ENCODE peak calls at places on chromosomes 1 and 21, in four cellular contexts. One of them, this sample, is unnamed.

GRCh38 chr1:101043776-101044175 is 18.2 kb upstream of the DPH5 start:
- DNase-seq in adrenal gland: no peak
- DNase-seq in fibroblast of pulmonary artery: peak; percentile 55
- DNase-seq in A549: no peak
- DNase-seq in this sample: peak; percentile 56

GRCh38 chr1:22794691-22795090 is 84.1 kb downstream of the EPHB2 start:
- DNase-seq in adrenal gland: no peak
- DNase-seq in fibroblast of pulmonary artery: no peak
- DNase-seq in A549: no peak
- DNase-seq in this sample: no peak

GRCh38 chr1:26538480-26539412 is 9.2 kb downstream of the RPS6KA1 start:
- DNase-seq in adrenal gland: peak; percentile 46
- DNase-seq in fibroblast of pulmonary artery: peak; percentile 59
- DNase-seq in A549: peak; percentile 51
- DNase-seq in this sample: peak; percentile 49

GRCh38 chr1:86156571-86157455 is at the start of gene COL24A1:
- DNase-seq in adrenal gland: no peak
- DNase-seq in fibroblast of pulmonary artery: peak; percentile 53
- DNase-seq in A549: no peak
- DNase-seq in this sample: peak; percentile 66

GRCh38 chr1:115753371-115753770 is 15.1 kb downstream of the CASQ2 start:
- DNase-seq in adrenal gland: no peak
- DNase-seq in fibroblast of pulmonary artery: no peak
- DNase-seq in A549: no peak
- DNase-seq in this sample: no peak

GRCh38 chr1:110645962-110646735 is 28.6 kb downstream of the KCNA3 start:
- DNase-seq in adrenal gland: no peak
- DNase-seq in fibroblast of pulmonary artery: peak; percentile 34
- DNase-seq in A549: no peak
- DNase-seq in this sample: peak; percentile 10

GRCh38 chr1:30778979-30779293 is 21.4 kb upstream of the LAPTM5 start:
- DNase-seq in adrenal gland: no peak
- DNase-seq in fibroblast of pulmonary artery: no peak
- DNase-seq in A549: no peak
- DNase-seq in this sample: no peak

GRCh38 chr1:170530972-170531757 is 801 bp upstream of the GORAB start:
- DNase-seq in adrenal gland: peak; percentile 28
- DNase-seq in fibroblast of pulmonary artery: no peak
- DNase-seq in A549: no peak
- DNase-seq in this sample: peak; percentile 23

GRCh38 chr1:201758508-201759050 is 70.4 kb upstream of the IPO9 start:
- DNase-seq in adrenal gland: no peak
- DNase-seq in fibroblast of pulmonary artery: no peak
- DNase-seq in A549: no peak
- DNase-seq in this sample: no peak

GRCh38 chr21:37712204-37712934 is 203.9 kb downstream of the KCNJ6 start:
- DNase-seq in adrenal gland: peak; percentile 67
- DNase-seq in fibroblast of pulmonary artery: peak; percentile 80
- DNase-seq in A549: peak; percentile 27
- DNase-seq in this sample: peak; percentile 85

GRCh38 chr1:9687120-9687875 is 35.8 kb downstream of the PIK3CD start:
- DNase-seq in adrenal gland: peak; percentile 45
- DNase-seq in fibroblast of pulmonary artery: peak; percentile 42
- DNase-seq in A549: peak; percentile 57
- DNase-seq in this sample: peak; percentile 77

GRCh38 chr1:32886012-32886827 is at the start of gene HPCA:
- DNase-seq in adrenal gland: peak; percentile 68
- DNase-seq in fibroblast of pulmonary artery: peak; percentile 58
- DNase-seq in A549: peak; percentile 38
- DNase-seq in this sample: peak; percentile 57

GRCh38 chr1:220151454-220151853 is 57.5 kb downstream of the IARS2 start:
- DNase-seq in adrenal gland: no peak
- DNase-seq in fibroblast of pulmonary artery: peak; percentile 69
- DNase-seq in A549: no peak
- DNase-seq in this sample: peak; percentile 55

GRCh38 chr21:44547656-44548331 is 3.5 kb downstream of the KRTAP10-2 start:
- DNase-seq in adrenal gland: no peak
- DNase-seq in fibroblast of pulmonary artery: no peak
- DNase-seq in A549: no peak
- DNase-seq in this sample: no peak

GRCh38 chr1:187236145-187236544 is 407.4 kb downstream of the PLA2G4A start:
- DNase-seq in adrenal gland: no peak
- DNase-seq in fibroblast of pulmonary artery: no peak
- DNase-seq in A549: no peak
- DNase-seq in this sample: no peak

GRCh38 chr1:206684478-206685255 is at the start of gene MAPKAPK2:
- DNase-seq in adrenal gland: peak; percentile 85
- DNase-seq in fibroblast of pulmonary artery: peak; percentile 69
- DNase-seq in A549: peak; percentile 91
- DNase-seq in this sample: peak; percentile 67

GRCh38 chr1:25867210-25867991 is 8.1 kb downstream of the PAQR7 start:
- DNase-seq in adrenal gland: no peak
- DNase-seq in fibroblast of pulmonary artery: no peak
- DNase-seq in A549: no peak
- DNase-seq in this sample: no peak

GRCh38 chr1:43009274-43009673 is 50.6 kb upstream of the SLC2A1 start:
- DNase-seq in adrenal gland: no peak
- DNase-seq in fibroblast of pulmonary artery: no peak
- DNase-seq in A549: no peak
- DNase-seq in this sample: no peak

GRCh38 chr1:241357366-241358305 is 631 bp upstream of the RGS7 start:
- DNase-seq in adrenal gland: no peak
- DNase-seq in fibroblast of pulmonary artery: peak; percentile 4
- DNase-seq in A549: no peak
- DNase-seq in this sample: peak; percentile 0

GRCh38 chr1:44576456-44577150 is 97.7 kb downstream of the TMEM53 start:
- DNase-seq in adrenal gland: no peak
- DNase-seq in fibroblast of pulmonary artery: peak; percentile 11
- DNase-seq in A549: no peak
- DNase-seq in this sample: peak; percentile 66

GRCh38 chr1:118039170-118039569 is 109.6 kb downstream of the WDR3 start:
- DNase-seq in adrenal gland: no peak
- DNase-seq in fibroblast of pulmonary artery: no peak
- DNase-seq in A549: no peak
- DNase-seq in this sample: no peak

GRCh38 chr21:44485254-44485793 is 30.0 kb downstream of the LRRC3 start:
- DNase-seq in adrenal gland: peak; percentile 51
- DNase-seq in fibroblast of pulmonary artery: no peak
- DNase-seq in A549: peak; percentile 51
- DNase-seq in this sample: peak; percentile 20

GRCh38 chr1:26529655-26530539 is at the start of gene RPS6KA1:
- DNase-seq in adrenal gland: peak; percentile 66
- DNase-seq in fibroblast of pulmonary artery: peak; percentile 29
- DNase-seq in A549: peak; percentile 79
- DNase-seq in this sample: peak; percentile 19

GRCh38 chr21:38839370-38839681 is 33.6 kb downstream of the ETS2 start:
- DNase-seq in adrenal gland: no peak
- DNase-seq in fibroblast of pulmonary artery: no peak
- DNase-seq in A549: no peak
- DNase-seq in this sample: peak; percentile 72
- H3K4me3 ChIP-seq in adrenal gland: no peak overlapping the region
- H3K4me3 ChIP-seq in fibroblast of pulmonary artery: no peak overlapping the region
- H3K4me3 ChIP-seq in A549: no peak overlapping the region
- H3K4me3 ChIP-seq in this sample: no peak overlapping the region

GRCh38 chr1:215905493-215906095 is 338.5 kb downstream of the KCTD3 start:
- DNase-seq in adrenal gland: no peak
- DNase-seq in fibroblast of pulmonary artery: no peak
- DNase-seq in A549: no peak
- DNase-seq in this sample: no peak

DNA sequence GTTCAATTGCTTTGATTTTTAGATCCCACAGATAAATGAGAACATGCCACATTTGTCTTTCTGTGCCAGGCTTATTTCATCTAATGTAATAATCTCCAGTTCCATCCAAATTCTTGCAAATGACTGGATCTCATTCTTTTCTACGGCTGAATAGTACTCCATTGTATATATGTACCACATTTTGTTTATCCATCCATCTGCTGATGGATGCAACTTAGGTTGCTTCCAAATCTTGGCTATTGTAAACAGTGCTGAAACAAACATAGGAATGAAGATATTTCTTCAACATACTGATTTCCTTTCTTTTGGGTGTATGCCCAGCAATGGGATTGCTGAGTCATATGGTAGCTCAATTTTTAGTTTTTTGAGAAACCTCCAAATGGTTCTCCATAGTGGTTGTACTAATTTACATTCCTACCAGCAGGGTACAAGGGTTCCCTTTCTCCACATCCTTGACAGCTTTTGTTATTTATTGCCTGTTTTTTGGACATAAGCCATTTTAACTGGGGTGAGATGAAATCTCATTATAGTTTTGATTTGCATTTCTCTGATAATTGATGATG is 344.4 kb downstream of the KCTD3 start:
- DNase-seq in adrenal gland: no peak
- DNase-seq in fibroblast of pulmonary artery: peak; percentile 27
- DNase-seq in A549: no peak
- DNase-seq in this sample: peak; percentile 7
- TF ChIP-seq CTCF in adrenal gland: no peak
- TF ChIP-seq CTCF in fibroblast of pulmonary artery: no peak
- TF ChIP-seq CTCF in A549: no peak
- TF ChIP-seq CTCF in this sample: no peak

GRCh38 chr21:16071761-16072160 is 342.0 kb downstream of the USP25 start:
- DNase-seq in adrenal gland: no peak
- DNase-seq in fibroblast of pulmonary artery: no peak
- DNase-seq in A549: no peak
- DNase-seq in this sample: no peak

GRCh38 chr21:16071082-16071481 is 341.3 kb downstream of the USP25 start:
- DNase-seq in adrenal gland: no peak
- DNase-seq in fibroblast of pulmonary artery: peak; percentile 21
- DNase-seq in A549: no peak
- DNase-seq in this sample: peak; percentile 46

GRCh38 chr21:16072176-16072575 is 342.4 kb downstream of the USP25 start:
- DNase-seq in adrenal gland: no peak
- DNase-seq in fibroblast of pulmonary artery: no peak
- DNase-seq in A549: no peak
- DNase-seq in this sample: no peak

GRCh38 chr21:16069713-16070112 is 339.9 kb downstream of the USP25 start:
- DNase-seq in adrenal gland: no peak
- DNase-seq in fibroblast of pulmonary artery: no peak
- DNase-seq in A549: no peak
- DNase-seq in this sample: no peak

DNA sequence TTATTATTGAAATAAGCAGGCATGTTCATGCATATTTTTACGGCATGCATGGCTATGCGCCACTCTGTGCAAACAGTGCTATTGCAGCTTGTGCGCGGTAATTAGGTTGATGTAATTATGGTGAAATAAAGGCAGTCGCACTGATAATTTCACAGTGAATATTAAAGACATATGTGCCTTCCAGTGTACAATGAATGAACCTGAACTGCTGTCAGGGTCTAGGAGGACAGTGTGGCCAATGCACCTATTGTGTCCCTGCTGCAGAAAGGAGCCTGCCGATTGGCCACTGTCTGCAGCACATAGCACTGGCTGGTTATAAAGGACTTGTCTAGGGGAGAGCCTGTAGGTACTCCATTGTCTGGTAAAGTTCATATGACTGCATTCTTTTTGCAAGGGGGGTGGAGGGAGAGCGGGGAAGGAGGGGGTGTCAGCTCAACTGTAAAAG is 340.4 kb downstream of the USP25 start:
- DNase-seq in adrenal gland: no peak
- DNase-seq in fibroblast of pulmonary artery: no peak
- DNase-seq in A549: no peak
- DNase-seq in this sample: no peak
- H3K4me3 ChIP-seq in adrenal gland: no peak overlapping the region
- H3K4me3 ChIP-seq in fibroblast of pulmonary artery: no peak overlapping the region
- H3K4me3 ChIP-seq in A549: no peak overlapping the region
- H3K4me3 ChIP-seq in this sample: peak overlapping the region; percentile 54

GRCh38 chr1:63363014-63363413 is 4.4 kb upstream of the ALG6 start:
- DNase-seq in adrenal gland: no peak
- DNase-seq in fibroblast of pulmonary artery: no peak
- DNase-seq in A549: no peak
- DNase-seq in this sample: peak; percentile 27

GRCh38 chr1:63362578-63362977 is 4.8 kb upstream of the ALG6 start:
- DNase-seq in adrenal gland: no peak
- DNase-seq in fibroblast of pulmonary artery: no peak
- DNase-seq in A549: no peak
- DNase-seq in this sample: peak; percentile 13

GRCh38 chr1:63366915-63367217 is 561 bp upstream of the ALG6 start:
- DNase-seq in adrenal gland: no peak
- DNase-seq in fibroblast of pulmonary artery: no peak
- DNase-seq in A549: no peak
- DNase-seq in this sample: no peak

GRCh38 chr1:63368131-63368530 is 704 bp downstream of the ALG6 start:
- DNase-seq in adrenal gland: no peak
- DNase-seq in fibroblast of pulmonary artery: no peak
- DNase-seq in A549: no peak
- DNase-seq in this sample: peak; percentile 13

GRCh38 chr1:63367218-63368103 is at the start of gene ALG6:
- DNase-seq in adrenal gland: peak; percentile 95
- DNase-seq in fibroblast of pulmonary artery: peak; percentile 94
- DNase-seq in A549: peak; percentile 90
- DNase-seq in this sample: peak; percentile 95
- TF ChIP-seq CTCF in adrenal gland: no peak
- TF ChIP-seq CTCF in fibroblast of pulmonary artery: no peak
- TF ChIP-seq CTCF in A549: no peak
- TF ChIP-seq CTCF in this sample: no peak

GRCh38 chr1:205432116-205432515 is 10.3 kb upstream of the LEMD1 start:
- DNase-seq in adrenal gland: no peak
- DNase-seq in fibroblast of pulmonary artery: no peak
- DNase-seq in A549: no peak
- DNase-seq in this sample: no peak

GRCh38 chr1:205430631-205431305 is 8.9 kb upstream of the LEMD1 start:
- DNase-seq in adrenal gland: peak; percentile 68
- DNase-seq in fibroblast of pulmonary artery: peak; percentile 61
- DNase-seq in A549: peak; percentile 44
- DNase-seq in this sample: peak; percentile 58

GRCh38 chr1:205424881-205425635 is 3.2 kb upstream of the LEMD1 start:
- DNase-seq in adrenal gland: no peak
- DNase-seq in fibroblast of pulmonary artery: no peak
- DNase-seq in A549: no peak
- DNase-seq in this sample: no peak

GRCh38 chr1:205434738-205435137 is 12.9 kb upstream of the LEMD1 start:
- DNase-seq in adrenal gland: no peak
- DNase-seq in fibroblast of pulmonary artery: no peak
- DNase-seq in A549: no peak
- DNase-seq in this sample: no peak

GRCh38 chr1:205429742-205430464 is 8.0 kb upstream of the LEMD1 start:
- DNase-seq in adrenal gland: no peak
- DNase-seq in fibroblast of pulmonary artery: no peak
- DNase-seq in A549: no peak
- DNase-seq in this sample: no peak
- H3K4me3 ChIP-seq in adrenal gland: no peak overlapping the region
- H3K4me3 ChIP-seq in fibroblast of pulmonary artery: peak overlapping the region; percentile 59
- H3K4me3 ChIP-seq in A549: peak overlapping the region; percentile 48
- H3K4me3 ChIP-seq in this sample: no peak overlapping the region

GRCh38 chr1:54519709-54520108 is 28.3 kb upstream of the ACOT11 start:
- DNase-seq in adrenal gland: no peak
- DNase-seq in fibroblast of pulmonary artery: no peak
- DNase-seq in A549: peak; percentile 47
- DNase-seq in this sample: no peak
- TF ChIP-seq CTCF in adrenal gland: no peak
- TF ChIP-seq CTCF in fibroblast of pulmonary artery: peak; percentile 23
- TF ChIP-seq CTCF in A549: no peak
- TF ChIP-seq CTCF in this sample: no peak